ENCODE peak calls at places on chromosomes 1 and 21, in ten cellular contexts. N, P, W, Q, C, R, V, S, Z and D are unnamed samples. For H3K4me1, the result is how much of the 10 kb centered on the place peaks cover.

GRCh38 chr1:115706774-115707425 is 61.6 kb downstream of the CASQ2 start:
- DNase-seq in N (no peak), P (peak), W (no peak), Q (no peak), C (peak), R (peak), V (no peak), S (peak), Z (peak), D (no peak)

GRCh38 chr1:151790940-151791651 is 796 bp upstream of the TDRKH start:
- DNase-seq in N (no peak), P (peak), W (no peak), Q (peak), C (peak), R (peak), V (no peak), S (no peak), Z (peak), D (peak)

GRCh38 chr1:8517579-8518489 is 199.9 kb downstream of the SLC45A1 start:
- DNase-seq in N (no peak), P (peak), W (no peak), Q (no peak), C (no peak), R (no peak), V (no peak), S (peak), Z (peak), D (peak)

GRCh38 chr1:156124557-156125483 is 10.3 kb downstream of the LMNA start:
- DNase-seq in N (no peak), P (peak), W (no peak), Q (no peak), C (no peak), R (peak), V (no peak), S (no peak), Z (no peak), D (peak)

GRCh38 chr1:8040586-8040985 is 14.5 kb upstream of the ERRFI1 start:
- DNase-seq in N (no peak), P (no peak), W (peak), Q (no peak), C (peak), R (peak), V (peak), S (peak), Z (no peak), D (peak)

GRCh38 chr1:93025572-93025971 is 53.5 kb upstream of the MTF2 start:
- DNase-seq in N (no peak), P (no peak), W (no peak), Q (no peak), C (no peak), R (no peak), V (no peak), S (no peak), Z (no peak), D (no peak)

GRCh38 chr1:20726107-20726911 is 6.2 kb downstream of the SH2D5 start:
- DNase-seq in N (no peak), P (no peak), W (peak), Q (no peak), C (no peak), R (no peak), V (peak), S (no peak), Z (no peak), D (no peak)

GRCh38 chr21:18249542-18250152 is 5.0 kb downstream of the CHODL start:
- DNase-seq in N (no peak), P (peak), W (no peak), Q (no peak), C (no peak), R (peak), V (no peak), S (no peak), Z (peak), D (no peak)

GRCh38 chr1:150132372-150132771 is 17.3 kb upstream of the PLEKHO1 start:
- DNase-seq in N (no peak), P (no peak), W (no peak), Q (no peak), C (no peak), R (no peak), V (no peak), S (no peak), Z (no peak), D (no peak)

GRCh38 chr1:221824025-221824424 is 82.1 kb upstream of the DUSP10 start:
- DNase-seq in N (no peak), P (no peak), W (no peak), Q (no peak), C (no peak), R (peak), V (no peak), S (peak), Z (no peak), D (no peak)

GRCh38 chr1:234408757-234409156 is 35.5 kb downstream of the COA6 start:
- DNase-seq in N (no peak), P (no peak), W (no peak), Q (no peak), C (no peak), R (no peak), V (no peak), S (no peak), Z (no peak), D (no peak)

GRCh38 chr21:17925900-17926299 is 106.7 kb upstream of the C21orf91 start:
- DNase-seq in N (no peak), P (peak), W (no peak), Q (no peak), C (peak), R (peak), V (no peak), S (no peak), Z (peak), D (no peak)

GRCh38 chr1:109535971-109536491 is 3.6 kb upstream of the GPR61 start:
- DNase-seq in N (no peak), P (no peak), W (no peak), Q (no peak), C (no peak), R (no peak), V (no peak), S (no peak), Z (peak), D (peak)

GRCh38 chr1:22428672-22429071 is 23.0 kb upstream of the ZBTB40 start:
- DNase-seq in N (no peak), P (peak), W (no peak), Q (no peak), C (peak), R (peak), V (no peak), S (peak), Z (peak), D (no peak)

GRCh38 chr21:42081138-42081537 is 10.0 kb downstream of the UMODL1 start:
- DNase-seq in N (no peak), P (no peak), W (no peak), Q (no peak), C (peak), R (no peak), V (no peak), S (peak), Z (no peak), D (no peak)

GRCh38 chr1:216587715-216588114 is 135.5 kb downstream of the ESRRG start:
- DNase-seq in N (no peak), P (no peak), W (no peak), Q (no peak), C (no peak), R (peak), V (no peak), S (no peak), Z (no peak), D (no peak)

GRCh38 chr21:31295676-31296075 is 48.4 kb downstream of the TIAM1 start:
- DNase-seq in N (no peak), P (no peak), W (no peak), Q (no peak), C (no peak), R (no peak), V (no peak), S (no peak), Z (no peak), D (no peak)

GRCh38 chr1:243496173-243496553 is 240.3 kb downstream of the SDCCAG8 start:
- DNase-seq in N (no peak), P (no peak), W (no peak), Q (no peak), C (no peak), R (no peak), V (no peak), S (no peak), Z (no peak), D (peak)

GRCh38 chr1:244087021-244087560 is 36.0 kb downstream of the ZBTB18 start:
- DNase-seq in N (no peak), P (no peak), W (no peak), Q (no peak), C (no peak), R (no peak), V (no peak), S (no peak), Z (no peak), D (no peak)

GRCh38 chr1:108646661-108647269 is 14.1 kb downstream of the HENMT1 start:
- DNase-seq in N (no peak), P (no peak), W (peak), Q (peak), C (peak), R (peak), V (peak), S (peak), Z (peak), D (peak)

GRCh38 chr1:50985094-50985493 is 15.0 kb downstream of the CDKN2C start:
- DNase-seq in N (no peak), P (no peak), W (no peak), Q (no peak), C (no peak), R (no peak), V (no peak), S (peak), Z (no peak), D (no peak)

GRCh38 chr1:147757015-147757990 is 3.1 kb downstream of the GJA5 start:
- DNase-seq in N (no peak), P (no peak), W (no peak), Q (no peak), C (peak), R (peak), V (peak), S (no peak), Z (peak), D (no peak)

GRCh38 chr1:202081992-202082391 is 40.7 kb upstream of the GPR37L1 start:
- DNase-seq in N (no peak), P (no peak), W (no peak), Q (no peak), C (peak), R (no peak), V (no peak), S (no peak), Z (no peak), D (no peak)

GRCh38 chr21:29581393-29581792 is 282.7 kb downstream of the BACH1 start:
- DNase-seq in N (no peak), P (no peak), W (no peak), Q (no peak), C (peak), R (no peak), V (no peak), S (no peak), Z (no peak), D (no peak)

GRCh38 chr1:97365026-97365425 is 555.8 kb downstream of the DPYD start:
- DNase-seq in N (no peak), P (no peak), W (no peak), Q (no peak), C (no peak), R (peak), V (no peak), S (no peak), Z (no peak), D (no peak)

GRCh38 chr1:167474191-167474641 is 44.1 kb downstream of the CD247 start:
- DNase-seq in N (no peak), P (no peak), W (no peak), Q (no peak), C (no peak), R (no peak), V (no peak), S (no peak), Z (no peak), D (no peak)

GRCh38 chr1:183417691-183418491 is at the start of gene NMNAT2:
- DNase-seq in N (peak), P (peak), W (no peak), Q (no peak), C (peak), R (peak), V (no peak), S (no peak), Z (peak), D (peak)

GRCh38 chr1:77026126-77026525 is 158.8 kb downstream of the ST6GALNAC5 start:
- DNase-seq in N (no peak), P (peak), W (no peak), Q (no peak), C (no peak), R (no peak), V (no peak), S (no peak), Z (peak), D (no peak)

GRCh38 chr1:43058545-43059360 is 100.1 kb upstream of the SLC2A1 start:
- DNase-seq in N (no peak), P (peak), W (peak), Q (no peak), C (peak), R (peak), V (no peak), S (no peak), Z (no peak), D (no peak)

GRCh38 chr1:198849108-198849507 is 210.3 kb downstream of the PTPRC start:
- DNase-seq in N (no peak), P (no peak), W (no peak), Q (no peak), C (no peak), R (no peak), V (no peak), S (no peak), Z (peak), D (no peak)

GRCh38 chr1:93347319-93347899 is 1.7 kb downstream of the DR1 start:
- DNase-seq in N (no peak), P (no peak), W (no peak), Q (no peak), C (no peak), R (peak), V (no peak), S (peak), Z (no peak), D (no peak)

GRCh38 chr21:41548781-41549180 is 40.8 kb upstream of the TMPRSS2 start:
- DNase-seq in N (no peak), P (no peak), W (no peak), Q (no peak), C (no peak), R (no peak), V (peak), S (no peak), Z (no peak), D (no peak)

GRCh38 chr1:70034403-70034802 is 171.0 kb downstream of the LRRC40 start:
- DNase-seq in N (peak), P (peak), W (no peak), Q (no peak), C (peak), R (peak), V (no peak), S (peak), Z (peak), D (no peak)

GRCh38 chr21:46229133-46229922 is 754 bp upstream of the LSS start:
- DNase-seq in N (no peak), P (peak), W (peak), Q (peak), C (peak), R (peak), V (no peak), S (peak), Z (peak), D (no peak)

GRCh38 chr1:240575976-240576666 is 35.8 kb downstream of the GREM2 start:
- DNase-seq in N (no peak), P (peak), W (no peak), Q (no peak), C (no peak), R (no peak), V (no peak), S (peak), Z (peak), D (no peak)
- H3K4me3 ChIP-seq in N (no peak), P (no peak), W (no peak), Q (no peak), C (no peak), R (peak), V (no peak), S (peak), Z (no peak), D (peak)

GRCh38 chr1:161091093-161091492 is 1.7 kb upstream of the NECTIN4 start:
- DNase-seq in N (no peak), P (no peak), W (no peak), Q (no peak), C (no peak), R (no peak), V (no peak), S (no peak), Z (no peak), D (no peak)

GRCh38 chr1:161089251-161089924 is at the start of gene NECTIN4:
- DNase-seq in N (no peak), P (peak), W (no peak), Q (peak), C (peak), R (peak), V (peak), S (no peak), Z (no peak), D (no peak)

GRCh38 chr1:161090617-161091016 is 1.3 kb upstream of the NECTIN4 start:
- DNase-seq in N (no peak), P (no peak), W (no peak), Q (no peak), C (no peak), R (no peak), V (no peak), S (no peak), Z (no peak), D (no peak)

GRCh38 chr1:161088587-161089110 is 709 bp downstream of the NECTIN4 start:
- DNase-seq in N (no peak), P (no peak), W (no peak), Q (no peak), C (no peak), R (peak), V (no peak), S (no peak), Z (no peak), D (no peak)

GRCh38 chr1:161089938-161090337 is 580 bp upstream of the NECTIN4 start:
- DNase-seq in N (no peak), P (no peak), W (no peak), Q (no peak), C (no peak), R (no peak), V (no peak), S (no peak), Z (no peak), D (no peak)
- H3K27ac ChIP-seq in N (no peak), P (no peak), W (no peak), Q (no peak), C (peak), R (peak), V (peak), S (no peak), Z (no peak), D (no peak)

GRCh38 chr1:160542303-160542945 is 19.4 kb upstream of the SLAMF6 start:
- DNase-seq in N (no peak), P (no peak), W (no peak), Q (no peak), C (peak), R (no peak), V (peak), S (no peak), Z (no peak), D (no peak)
- H3K4me1 ChIP-seq in N (under half), P (under half), W (under half), Q (half or more), C (under half), R (under half), V (under half), S (under half), Z (under half), D (under half)

GRCh38 chr1:186636786-186637185 is 43.4 kb downstream of the PTGS2 start:
- DNase-seq in N (no peak), P (no peak), W (no peak), Q (no peak), C (no peak), R (peak), V (no peak), S (no peak), Z (no peak), D (no peak)
- H3K4me3 ChIP-seq in N (no peak), P (peak), W (no peak), Q (no peak), C (no peak), R (no peak), V (no peak), S (no peak), Z (no peak), D (no peak)

GRCh38 chr1:87864676-87865075 is 536.0 kb downstream of the LMO4 start:
- DNase-seq in N (no peak), P (no peak), W (no peak), Q (no peak), C (no peak), R (no peak), V (no peak), S (no peak), Z (no peak), D (no peak)
- H3K27ac ChIP-seq in N (no peak), P (no peak), W (no peak), Q (no peak), C (no peak), R (no peak), V (no peak), S (no peak), Z (no peak), D (no peak)